ENCODE peak calls at places on chromosome 17, in ten cellular contexts. F, U, N, Z, A, M, Y, S, E and V are unnamed samples.

GRCh38 chr17:80790981-80791742 is 200.5 kb upstream of the CHMP6 start:
- DNase-seq in F (no peak), U (no peak), N (no peak), Z (no peak), A (no peak), M (no peak), Y (no peak), S (no peak), E (no peak), V (no peak)

GRCh38 chr17:21214777-21215541 is 998 bp upstream of the TMEM11 start:
- DNase-seq in F (peak; percentile 61), U (no peak), N (no peak), Z (no peak), A (no peak), M (no peak), Y (no peak), S (no peak), E (no peak), V (no peak)

GRCh38 chr17:81018044-81018802 is 16.7 kb upstream of the BAIAP2 start:
- DNase-seq in F (peak; percentile 49), U (no peak), N (no peak), Z (no peak), A (peak; percentile 43), M (peak; percentile 65), Y (peak; percentile 16), S (peak; percentile 32), E (no peak), V (no peak)

GRCh38 chr17:46071796-46072195 is 72.7 kb downstream of the STH start:
- DNase-seq in F (no peak), U (no peak), N (no peak), Z (no peak), A (no peak), M (no peak), Y (no peak), S (no peak), E (no peak), V (no peak)

GRCh38 chr17:27295945-27296344 is 2.0 kb downstream of the WSB1 start:
- DNase-seq in F (no peak), U (no peak), N (no peak), Z (no peak), A (no peak), M (peak; percentile 50), Y (no peak), S (no peak), E (no peak), V (no peak)

GRCh38 chr17:72176902-72177660 is 56.3 kb downstream of the SOX9 start:
- DNase-seq in F (no peak), U (no peak), N (no peak), Z (no peak), A (peak; percentile 38), M (no peak), Y (no peak), S (no peak), E (no peak), V (no peak)

GRCh38 chr17:43531955-43532354 is 14.2 kb downstream of the ETV4 start:
- DNase-seq in F (no peak), U (no peak), N (no peak), Z (no peak), A (no peak), M (no peak), Y (no peak), S (no peak), E (no peak), V (no peak)

GRCh38 chr17:11589706-11590105 is 8.6 kb upstream of the DNAH9 start:
- DNase-seq in F (no peak), U (peak; percentile 29), N (no peak), Z (no peak), A (no peak), M (no peak), Y (peak; percentile 70), S (no peak), E (no peak), V (no peak)

GRCh38 chr17:64118452-64118979 is 11.4 kb downstream of the ERN1 start:
- DNase-seq in F (peak; percentile 51), U (peak; percentile 77), N (no peak), Z (no peak), A (peak; percentile 32), M (peak; percentile 22), Y (peak; percentile 73), S (no peak), E (peak; percentile 37), V (peak; percentile 33)

GRCh38 chr17:64124609-64125008 is 5.3 kb downstream of the ERN1 start:
- DNase-seq in F (no peak), U (no peak), N (no peak), Z (no peak), A (no peak), M (no peak), Y (no peak), S (no peak), E (no peak), V (no peak)

GRCh38 chr17:64123114-64123513 is 6.8 kb downstream of the ERN1 start:
- DNase-seq in F (no peak), U (no peak), N (no peak), Z (no peak), A (no peak), M (no peak), Y (no peak), S (no peak), E (no peak), V (no peak)

GRCh38 chr17:64115871-64116534 is 13.9 kb downstream of the ERN1 start:
- DNase-seq in F (no peak), U (peak; percentile 65), N (no peak), Z (peak; percentile 34), A (no peak), M (no peak), Y (peak; percentile 76), S (no peak), E (no peak), V (no peak)

DNA sequence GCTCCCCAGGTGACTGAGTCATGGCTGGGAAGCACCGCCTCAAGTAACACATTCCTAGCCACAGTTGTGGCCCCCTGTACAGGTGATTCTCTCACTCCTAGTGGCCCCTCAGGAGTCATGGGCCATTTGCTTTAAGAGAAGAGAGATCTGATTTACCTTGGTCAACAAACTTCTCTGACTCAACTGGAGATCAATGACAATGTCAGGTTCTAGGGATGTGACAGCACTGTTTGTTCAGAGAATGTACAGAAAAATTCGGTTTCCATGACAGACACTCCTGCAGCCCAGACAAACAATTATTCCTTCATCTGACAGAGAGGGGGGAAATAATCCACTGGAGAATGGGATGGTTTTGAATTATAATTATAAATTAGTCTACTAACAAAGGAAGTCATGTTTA is 9.8 kb downstream of the ERN1 start:
- DNase-seq in F (no peak), U (no peak), N (no peak), Z (no peak), A (no peak), M (no peak), Y (no peak), S (no peak), E (no peak), V (no peak)
- H3K27ac ChIP-seq in F (no peak overlapping the region), U (peak overlapping the region; percentile 81), N (no peak overlapping the region), Z (no peak overlapping the region), A (peak overlapping the region; percentile 61), M (no peak overlapping the region), Y (no peak overlapping the region), S (peak overlapping the region; percentile 61), E (no peak overlapping the region), V (no peak overlapping the region)

GRCh38 chr17:9258115-9259020 is 237.1 kb downstream of the NTN1 start:
- DNase-seq in F (no peak), U (no peak), N (no peak), Z (no peak), A (no peak), M (peak; percentile 20), Y (no peak), S (no peak), E (no peak), V (no peak)
- H3K4me3 ChIP-seq in F (no peak overlapping the region), U (no peak overlapping the region), N (no peak overlapping the region), Z (no peak overlapping the region), A (no peak overlapping the region), M (no peak overlapping the region), Y (no peak overlapping the region), S (no peak overlapping the region), E (no peak overlapping the region), V (no peak overlapping the region)

GRCh38 chr17:74532115-74532514 is 840 bp upstream of the CD300LB start:
- DNase-seq in F (peak; percentile 4), U (peak; percentile 35), N (no peak), Z (no peak), A (peak; percentile 43), M (no peak), Y (no peak), S (no peak), E (peak; percentile 70), V (peak; percentile 50)
- TF ChIP-seq POLR2A in F (no peak), U (no peak), N (peak; percentile 54), Z (no peak), A (peak; percentile 39), M (no peak), Y (peak; percentile 19), S (no peak), E (no peak), V (peak; percentile 40)

DNA sequence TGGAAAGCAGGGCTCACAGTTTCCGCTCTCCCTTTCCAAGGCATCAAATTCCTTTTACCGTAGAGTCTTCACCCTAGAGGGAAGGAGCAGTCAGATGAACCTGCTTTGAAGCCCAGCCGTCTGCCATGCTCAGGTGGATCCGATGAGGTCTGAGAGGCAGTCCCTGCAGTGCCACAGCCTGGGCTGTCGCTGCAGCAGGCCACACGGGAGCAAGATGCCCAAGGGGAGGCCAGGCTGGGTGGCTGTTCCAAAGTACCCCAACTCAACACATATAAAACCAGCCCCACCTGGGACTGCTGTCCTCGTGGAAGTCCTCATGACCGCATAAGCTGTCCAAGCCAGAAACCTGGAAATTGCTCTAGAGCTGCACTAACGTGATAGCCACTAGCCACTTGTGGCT is 4.9 kb upstream of the LIMD2 start:
- DNase-seq in F (no peak), U (no peak), N (no peak), Z (no peak), A (no peak), M (no peak), Y (no peak), S (peak; percentile 53), E (no peak), V (no peak)
- H3K27ac ChIP-seq in F (no peak overlapping the region), U (no peak overlapping the region), N (no peak overlapping the region), Z (no peak overlapping the region), A (no peak overlapping the region), M (no peak overlapping the region), Y (no peak overlapping the region), S (no peak overlapping the region), E (no peak overlapping the region), V (no peak overlapping the region)

GRCh38 chr17:36547776-36548175 is 3.1 kb downstream of the GGNBP2 start:
- DNase-seq in F (no peak), U (no peak), N (no peak), Z (no peak), A (no peak), M (no peak), Y (no peak), S (no peak), E (no peak), V (no peak)
- H3K4me3 ChIP-seq in F (no peak overlapping the region), U (no peak overlapping the region), N (no peak overlapping the region), Z (peak overlapping the region; percentile 81), A (no peak overlapping the region), M (no peak overlapping the region), Y (no peak overlapping the region), S (no peak overlapping the region), E (no peak overlapping the region), V (no peak overlapping the region)